ENCODE peak calls at places on chromosomes 13 and 19, in seven cellular contexts. F is hypothalamus, C is Calu3, S is head of caudate nucleus, P is astrocyte, Z is AML-193, R is HCT116. Q is an unnamed sample.
A peak's percentile ranks its signal among the peaks of the same experiment; 100 is the strongest.

GRCh38 chr19:38298841-38299680 is 5.0 kb upstream of the C19orf33 start:
- DNase-seq in F (no peak), C (no peak), S (no peak), P (no peak), Z (no peak), R (no peak), Q (no peak)

GRCh38 chr13:34678154-34678553 is 263.9 kb upstream of the NBEA start:
- DNase-seq in F (no peak), C (no peak), S (no peak), P (peak; percentile 48), Z (no peak), R (no peak), Q (no peak)

GRCh38 chr13:50071399-50071798 is 56.2 kb downstream of the KCNRG start:
- DNase-seq in F (no peak), C (no peak), S (no peak), P (no peak), Z (no peak), R (no peak), Q (no peak)

GRCh38 chr13:100646030-100646673 is 28.4 kb downstream of the TMTC4 start:
- DNase-seq in F (no peak), C (peak; percentile 5), S (peak; percentile 81), P (peak; percentile 10), Z (no peak), R (peak; percentile 15), Q (no peak)

GRCh38 chr13:32905063-32905863 is 111.0 kb upstream of the KL start:
- DNase-seq in F (no peak), C (no peak), S (no peak), P (peak; percentile 86), Z (no peak), R (no peak), Q (no peak)

GRCh38 chr19:13156968-13157882 is 7.0 kb downstream of the IER2 start:
- DNase-seq in F (no peak), C (no peak), S (no peak), P (no peak), Z (no peak), R (no peak), Q (no peak)

GRCh38 chr13:90867336-90867683 is 480.2 kb upstream of the MIR17HG start:
- DNase-seq in F (peak; percentile 0), C (peak; percentile 58), S (peak; percentile 58), P (peak; percentile 45), Z (peak; percentile 83), R (peak; percentile 33), Q (no peak)

GRCh38 chr19:39738809-39739208 is 980 bp upstream of the CLC start:
- DNase-seq in F (no peak), C (no peak), S (no peak), P (no peak), Z (peak; percentile 15), R (no peak), Q (no peak)

GRCh38 chr13:99265823-99266426 is 7.7 kb upstream of the GPR18 start:
- DNase-seq in F (no peak), C (no peak), S (no peak), P (peak; percentile 27), Z (peak; percentile 72), R (peak; percentile 40), Q (no peak)

GRCh38 chr19:29484876-29485275 is 40.9 kb upstream of the VSTM2B start:
- DNase-seq in F (no peak), C (no peak), S (peak; percentile 3), P (no peak), Z (no peak), R (no peak), Q (no peak)

GRCh38 chr19:17863520-17864182 is 3.9 kb downstream of the RPL18A start:
- DNase-seq in F (no peak), C (no peak), S (no peak), P (no peak), Z (no peak), R (no peak), Q (no peak)